ENCODE peak calls at places on chromosomes 16 and 17, in seven cellular contexts. One of them, this sample, is unnamed.
A peak's percentile ranks its signal among the peaks of the same experiment; 100 is the strongest.

GRCh38 chr17:34610506-34610905 is 31.1 kb downstream of the TMEM132E start:
- DNase-seq in fibroblast of lung: no peak
- DNase-seq in lower lobe of right lung: no peak
- DNase-seq in CD4-positive, alpha-beta T cell: no peak
- DNase-seq in right atrium auricular region: no peak
- DNase-seq in body of pancreas: no peak
- DNase-seq in cardiac muscle cell: no peak
- DNase-seq in this sample: no peak

GRCh38 chr16:20884240-20884556 is 16.0 kb downstream of the DCUN1D3 start:
- DNase-seq in body of pancreas: no peak
- DNase-seq in cardiac muscle cell: no peak
- DNase-seq in fibroblast of lung: peak; percentile 85
- DNase-seq in CD4-positive, alpha-beta T cell: no peak
- DNase-seq in lower lobe of right lung: no peak
- DNase-seq in right atrium auricular region: no peak
- DNase-seq in this sample: no peak

GRCh38 chr16:62545039-62545438 is 508.8 kb upstream of the CDH8 start:
- DNase-seq in cardiac muscle cell: no peak
- DNase-seq in CD4-positive, alpha-beta T cell: no peak
- DNase-seq in right atrium auricular region: no peak
- DNase-seq in lower lobe of right lung: no peak
- DNase-seq in fibroblast of lung: no peak
- DNase-seq in body of pancreas: no peak
- DNase-seq in this sample: no peak

GRCh38 chr17:21119247-21119944 is 7.4 kb upstream of the DHRS7B start:
- DNase-seq in fibroblast of lung: peak; percentile 50
- DNase-seq in CD4-positive, alpha-beta T cell: peak; percentile 61
- DNase-seq in body of pancreas: peak; percentile 70
- DNase-seq in cardiac muscle cell: peak; percentile 73
- DNase-seq in lower lobe of right lung: peak; percentile 76
- DNase-seq in right atrium auricular region: peak; percentile 82
- DNase-seq in this sample: peak; percentile 73

GRCh38 chr16:66479661-66480264 is 52.7 kb downstream of the BEAN1 start:
- DNase-seq in right atrium auricular region: no peak
- DNase-seq in fibroblast of lung: no peak
- DNase-seq in cardiac muscle cell: no peak
- DNase-seq in CD4-positive, alpha-beta T cell: no peak
- DNase-seq in body of pancreas: no peak
- DNase-seq in lower lobe of right lung: no peak
- DNase-seq in this sample: no peak

GRCh38 chr17:30263552-30264333 is 28.0 kb downstream of the BLMH start:
- DNase-seq in CD4-positive, alpha-beta T cell: no peak
- DNase-seq in right atrium auricular region: no peak
- DNase-seq in body of pancreas: peak; percentile 39
- DNase-seq in cardiac muscle cell: peak; percentile 23
- DNase-seq in lower lobe of right lung: no peak
- DNase-seq in fibroblast of lung: peak; percentile 82
- DNase-seq in this sample: no peak

GRCh38 chr16:69039333-69039941 is 66.0 kb upstream of the HAS3 start:
- DNase-seq in CD4-positive, alpha-beta T cell: no peak
- DNase-seq in cardiac muscle cell: no peak
- DNase-seq in fibroblast of lung: peak; percentile 52
- DNase-seq in right atrium auricular region: no peak
- DNase-seq in lower lobe of right lung: no peak
- DNase-seq in body of pancreas: no peak
- DNase-seq in this sample: no peak

GRCh38 chr16:11315499-11315898 is 29.8 kb upstream of the RMI2 start:
- DNase-seq in right atrium auricular region: no peak
- DNase-seq in lower lobe of right lung: no peak
- DNase-seq in fibroblast of lung: peak; percentile 91
- DNase-seq in body of pancreas: no peak
- DNase-seq in CD4-positive, alpha-beta T cell: no peak
- DNase-seq in cardiac muscle cell: no peak
- DNase-seq in this sample: no peak

GRCh38 chr16:62036101-62036806 is at the start of gene CDH8:
- DNase-seq in lower lobe of right lung: peak; percentile 46
- DNase-seq in right atrium auricular region: no peak
- DNase-seq in body of pancreas: no peak
- DNase-seq in cardiac muscle cell: peak; percentile 80
- DNase-seq in fibroblast of lung: peak; percentile 32
- DNase-seq in CD4-positive, alpha-beta T cell: no peak
- DNase-seq in this sample: no peak

GRCh38 chr17:13393841-13394710 is 207.7 kb downstream of the HS3ST3A1 start:
- DNase-seq in cardiac muscle cell: peak; percentile 87
- DNase-seq in lower lobe of right lung: no peak
- DNase-seq in CD4-positive, alpha-beta T cell: no peak
- DNase-seq in body of pancreas: no peak
- DNase-seq in fibroblast of lung: peak; percentile 94
- DNase-seq in right atrium auricular region: no peak
- DNase-seq in this sample: no peak

GRCh38 chr16:5326395-5326794 is 228.8 kb upstream of the EEF2KMT start:
- DNase-seq in fibroblast of lung: peak; percentile 22
- DNase-seq in CD4-positive, alpha-beta T cell: no peak
- DNase-seq in lower lobe of right lung: no peak
- DNase-seq in cardiac muscle cell: no peak
- DNase-seq in right atrium auricular region: no peak
- DNase-seq in body of pancreas: no peak
- DNase-seq in this sample: no peak

GRCh38 chr16:85126731-85127662 is 14.7 kb upstream of the CIBAR2 start:
- DNase-seq in body of pancreas: no peak
- DNase-seq in right atrium auricular region: no peak
- DNase-seq in lower lobe of right lung: no peak
- DNase-seq in cardiac muscle cell: peak; percentile 42
- DNase-seq in fibroblast of lung: peak; percentile 95
- DNase-seq in CD4-positive, alpha-beta T cell: no peak
- DNase-seq in this sample: no peak

GRCh38 chr17:77089118-77089477 is 51.7 kb upstream of the SEC14L1 start:
- DNase-seq in CD4-positive, alpha-beta T cell: no peak
- DNase-seq in fibroblast of lung: no peak
- DNase-seq in right atrium auricular region: no peak
- DNase-seq in lower lobe of right lung: no peak
- DNase-seq in body of pancreas: no peak
- DNase-seq in cardiac muscle cell: no peak
- DNase-seq in this sample: peak; percentile 35

GRCh38 chr16:57568173-57568678 is 25.8 kb downstream of the ADGRG5 start:
- DNase-seq in lower lobe of right lung: no peak
- DNase-seq in cardiac muscle cell: no peak
- DNase-seq in fibroblast of lung: no peak
- DNase-seq in right atrium auricular region: no peak
- DNase-seq in body of pancreas: no peak
- DNase-seq in CD4-positive, alpha-beta T cell: no peak
- DNase-seq in this sample: no peak

GRCh38 chr17:36640836-36641235 is 39.5 kb downstream of the MRM1 start:
- DNase-seq in fibroblast of lung: no peak
- DNase-seq in cardiac muscle cell: no peak
- DNase-seq in body of pancreas: no peak
- DNase-seq in CD4-positive, alpha-beta T cell: no peak
- DNase-seq in right atrium auricular region: no peak
- DNase-seq in lower lobe of right lung: no peak
- DNase-seq in this sample: no peak

GRCh38 chr16:27204232-27204915 is 1.0 kb downstream of the KDM8 start:
- DNase-seq in fibroblast of lung: no peak
- DNase-seq in right atrium auricular region: no peak
- DNase-seq in lower lobe of right lung: no peak
- DNase-seq in CD4-positive, alpha-beta T cell: no peak
- DNase-seq in body of pancreas: no peak
- DNase-seq in cardiac muscle cell: no peak
- DNase-seq in this sample: no peak

GRCh38 chr16:50831751-50832150 is 89.9 kb downstream of the CYLD start:
- DNase-seq in right atrium auricular region: peak; percentile 34
- DNase-seq in body of pancreas: no peak
- DNase-seq in lower lobe of right lung: no peak
- DNase-seq in cardiac muscle cell: no peak
- DNase-seq in fibroblast of lung: no peak
- DNase-seq in CD4-positive, alpha-beta T cell: no peak
- DNase-seq in this sample: no peak

GRCh38 chr17:80221401-80221800 is 1.2 kb downstream of the SLC26A11 start:
- DNase-seq in cardiac muscle cell: no peak
- DNase-seq in body of pancreas: no peak
- DNase-seq in lower lobe of right lung: no peak
- DNase-seq in right atrium auricular region: no peak
- DNase-seq in fibroblast of lung: no peak
- DNase-seq in CD4-positive, alpha-beta T cell: no peak
- DNase-seq in this sample: no peak

GRCh38 chr17:80219013-80219776 is 938 bp downstream of the SGSH start:
- DNase-seq in CD4-positive, alpha-beta T cell: peak; percentile 91
- DNase-seq in right atrium auricular region: peak; percentile 87
- DNase-seq in cardiac muscle cell: peak; percentile 50
- DNase-seq in body of pancreas: peak; percentile 72
- DNase-seq in fibroblast of lung: peak; percentile 88
- DNase-seq in lower lobe of right lung: peak; percentile 89
- DNase-seq in this sample: peak; percentile 95

GRCh38 chr17:80220709-80221215 is 535 bp downstream of the SLC26A11 start:
- DNase-seq in cardiac muscle cell: peak; percentile 32
- DNase-seq in CD4-positive, alpha-beta T cell: peak; percentile 27
- DNase-seq in fibroblast of lung: no peak
- DNase-seq in body of pancreas: peak; percentile 24
- DNase-seq in right atrium auricular region: no peak
- DNase-seq in lower lobe of right lung: no peak
- DNase-seq in this sample: no peak

GRCh38 chr17:80218391-80218790 is 1.7 kb downstream of the SGSH start:
- DNase-seq in CD4-positive, alpha-beta T cell: no peak
- DNase-seq in right atrium auricular region: no peak
- DNase-seq in cardiac muscle cell: no peak
- DNase-seq in lower lobe of right lung: no peak
- DNase-seq in body of pancreas: no peak
- DNase-seq in fibroblast of lung: no peak
- DNase-seq in this sample: no peak

DNA sequence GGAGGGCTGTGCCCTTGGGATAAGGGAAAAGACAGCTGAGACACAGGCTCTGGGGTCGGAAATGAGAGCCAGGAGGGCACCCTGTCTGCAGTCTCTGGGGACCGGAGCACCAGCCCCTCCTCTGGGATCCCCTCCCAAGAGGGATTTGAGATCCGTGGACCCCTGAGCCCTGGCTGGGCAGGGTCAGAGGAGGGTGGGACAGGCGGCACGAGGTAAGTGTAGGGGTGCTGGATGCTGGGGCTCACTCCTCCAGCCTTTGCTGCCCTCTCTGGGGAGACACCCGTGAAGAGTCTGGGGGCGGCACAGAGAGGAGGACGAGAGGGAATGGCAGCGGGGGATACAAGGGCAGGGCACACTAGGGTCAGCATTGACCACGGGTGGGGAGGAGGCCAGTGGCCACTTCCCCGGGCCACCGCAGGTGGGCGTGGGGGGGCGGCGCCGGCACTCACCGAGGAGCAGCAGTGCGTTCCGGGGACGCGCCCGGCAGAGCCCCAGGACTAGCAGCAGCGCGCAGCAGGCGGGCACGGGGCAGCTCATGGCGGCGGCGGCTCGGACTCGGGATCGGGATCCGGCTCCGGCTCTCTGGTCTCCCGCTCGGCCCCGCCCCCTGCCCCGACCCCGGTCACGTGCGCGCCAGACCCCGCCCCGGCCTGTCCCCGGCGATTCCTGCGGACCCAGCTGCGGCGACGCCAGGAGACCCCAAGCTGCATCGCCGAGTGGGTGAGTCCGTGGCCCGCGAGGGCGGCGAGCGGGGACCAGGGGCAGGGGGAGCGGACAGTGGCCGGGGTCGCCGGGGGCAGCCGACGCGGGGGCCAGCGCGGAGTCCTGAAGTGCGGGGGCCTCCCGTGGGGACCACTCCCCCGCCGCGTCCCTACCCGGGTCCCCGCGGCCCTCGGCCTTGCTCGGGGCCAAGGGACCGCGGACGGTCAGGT is at the start of the genes SGSH and SLC26A11:
- DNase-seq in fibroblast of lung: peak; percentile 41
- DNase-seq in cardiac muscle cell: peak; percentile 92
- DNase-seq in CD4-positive, alpha-beta T cell: peak; percentile 56
- DNase-seq in right atrium auricular region: peak; percentile 79
- DNase-seq in lower lobe of right lung: peak; percentile 89
- DNase-seq in body of pancreas: peak; percentile 83
- DNase-seq in this sample: peak; percentile 59
- TF ChIP-seq CTCF in fibroblast of lung: no peak
- TF ChIP-seq CTCF in cardiac muscle cell: no peak
- TF ChIP-seq CTCF in CD4-positive, alpha-beta T cell: no peak
- TF ChIP-seq CTCF in right atrium auricular region: peak; percentile 13
- TF ChIP-seq CTCF in lower lobe of right lung: no peak
- TF ChIP-seq CTCF in body of pancreas: no peak
- TF ChIP-seq CTCF in this sample: no peak

GRCh38 chr17:27321372-27321771 is 27.5 kb downstream of the WSB1 start:
- DNase-seq in fibroblast of lung: no peak
- DNase-seq in body of pancreas: no peak
- DNase-seq in right atrium auricular region: no peak
- DNase-seq in cardiac muscle cell: no peak
- DNase-seq in CD4-positive, alpha-beta T cell: no peak
- DNase-seq in lower lobe of right lung: no peak
- DNase-seq in this sample: no peak
- H3K9me3 ChIP-seq in fibroblast of lung: no peaks in the 10 kb centered on the region
- H3K9me3 ChIP-seq in body of pancreas: no peaks in the 10 kb centered on the region
- H3K9me3 ChIP-seq in right atrium auricular region: no peaks in the 10 kb centered on the region
- H3K9me3 ChIP-seq in cardiac muscle cell: no peaks in the 10 kb centered on the region
- H3K9me3 ChIP-seq in CD4-positive, alpha-beta T cell: no peaks in the 10 kb centered on the region
- H3K9me3 ChIP-seq in lower lobe of right lung: no peaks in the 10 kb centered on the region
- H3K9me3 ChIP-seq in this sample: no peaks in the 10 kb centered on the region

DNA sequence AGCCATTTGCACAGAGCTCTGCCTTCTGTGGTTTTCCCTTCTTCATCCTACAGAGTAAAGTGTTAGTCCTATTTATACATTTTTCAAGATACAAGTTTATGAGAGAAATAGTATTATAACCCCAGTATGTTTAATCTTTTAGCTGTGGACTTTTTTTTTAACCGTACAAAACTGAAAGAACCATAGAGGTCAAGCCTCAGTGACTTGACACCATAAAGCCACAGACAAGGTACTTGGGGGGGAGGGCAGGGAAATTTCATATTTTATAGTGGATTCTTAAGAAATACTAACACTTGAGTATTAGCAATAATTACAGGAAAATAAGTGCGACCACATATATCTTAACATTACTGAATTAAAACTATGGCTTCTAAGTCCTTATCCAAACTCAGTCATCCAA is 17.0 kb upstream of the RAB11FIP4 start:
- DNase-seq in CD4-positive, alpha-beta T cell: no peak
- DNase-seq in lower lobe of right lung: no peak
- DNase-seq in right atrium auricular region: no peak
- DNase-seq in fibroblast of lung: no peak
- DNase-seq in cardiac muscle cell: no peak
- DNase-seq in body of pancreas: no peak
- DNase-seq in this sample: no peak
- TF ChIP-seq CTCF in CD4-positive, alpha-beta T cell: no peak
- TF ChIP-seq CTCF in lower lobe of right lung: no peak
- TF ChIP-seq CTCF in right atrium auricular region: no peak
- TF ChIP-seq CTCF in fibroblast of lung: no peak
- TF ChIP-seq CTCF in cardiac muscle cell: no peak
- TF ChIP-seq CTCF in body of pancreas: no peak
- TF ChIP-seq CTCF in this sample: no peak

DNA sequence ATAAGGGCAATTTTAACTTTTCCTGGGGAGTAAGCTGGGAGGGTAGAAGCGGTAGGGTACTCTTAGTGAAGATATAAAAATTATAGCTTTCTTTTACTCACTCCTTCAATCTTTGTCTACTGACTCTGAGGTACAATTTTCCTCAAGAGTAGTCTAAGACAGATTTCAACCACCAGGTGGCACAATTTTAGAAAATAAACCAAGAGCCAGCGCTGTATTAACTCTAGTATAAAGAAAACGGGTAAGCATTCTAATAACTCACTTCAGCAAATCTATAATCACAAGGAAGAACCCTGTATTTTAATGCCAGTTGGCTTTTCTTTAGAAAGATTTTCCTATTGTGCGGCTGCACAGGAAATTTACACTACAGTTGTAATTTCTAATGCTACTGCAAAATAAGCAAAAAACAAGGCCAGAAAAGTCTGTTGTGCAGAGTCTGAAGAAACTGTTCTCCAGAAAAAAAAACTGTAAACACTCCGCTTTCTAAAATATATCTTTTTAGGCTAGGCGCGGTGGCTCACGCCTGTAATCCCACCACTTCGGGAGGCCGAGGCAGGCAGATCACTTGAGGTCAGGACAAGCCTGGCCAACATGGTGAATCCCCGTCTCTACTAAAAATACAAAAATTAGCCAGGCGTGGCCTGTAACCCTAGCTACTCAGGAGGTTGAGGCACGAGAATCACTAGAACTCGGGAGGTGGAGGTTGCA is 1.9 kb downstream of the CMC2 start:
- DNase-seq in right atrium auricular region: no peak
- DNase-seq in body of pancreas: no peak
- DNase-seq in fibroblast of lung: peak; percentile 49
- DNase-seq in CD4-positive, alpha-beta T cell: no peak
- DNase-seq in cardiac muscle cell: peak; percentile 67
- DNase-seq in lower lobe of right lung: no peak
- DNase-seq in this sample: peak; percentile 58
- H3K9me3 ChIP-seq in right atrium auricular region: no peaks in the 10 kb centered on the region
- H3K9me3 ChIP-seq in body of pancreas: no peaks in the 10 kb centered on the region
- H3K9me3 ChIP-seq in fibroblast of lung: no peaks in the 10 kb centered on the region
- H3K9me3 ChIP-seq in CD4-positive, alpha-beta T cell: no peaks in the 10 kb centered on the region
- H3K9me3 ChIP-seq in cardiac muscle cell: no peaks in the 10 kb centered on the region
- H3K9me3 ChIP-seq in lower lobe of right lung: no peaks in the 10 kb centered on the region
- H3K9me3 ChIP-seq in this sample: no peaks in the 10 kb centered on the region

This sample was measured in MM.1S.